ENCODE peak calls at places on chromosomes 1 and 21, in nine cellular contexts. I is CD8-positive, alpha-beta T cell; Z is fibroblast of lung; B is CD4-positive, CD25-positive, alpha-beta regulatory T cell; F is HAP-1; C is psoas muscle; O is Karpas-422; E is colonic mucosa; Q is transverse colon. D is an unnamed sample. For H3K4me1, the result is how much of the 10 kb centered on the place peaks cover.

GRCh38 chr21:35559128-35559831 is 501.0 kb downstream of the SETD4 start:
- DNase-seq in I (no peak), Z (peak), B (no peak), F (no peak), C (no peak), O (no peak), E (no peak), Q (no peak), D (peak)

GRCh38 chr1:197725044-197725443 is 50.2 kb downstream of the DENND1B start:
- DNase-seq in I (no peak), Z (peak), B (no peak), F (no peak), C (no peak), O (peak), E (no peak), Q (no peak), D (no peak)

GRCh38 chr1:67652800-67653199 is 32.2 kb upstream of the GADD45A start:
- DNase-seq in I (no peak), Z (peak), B (no peak), F (no peak), C (peak), O (no peak), E (no peak), Q (no peak), D (no peak)

GRCh38 chr1:47416319-47417128 is 439 bp downstream of the FOXE3 start:
- DNase-seq in I (no peak), Z (no peak), B (no peak), F (no peak), C (no peak), O (no peak), E (no peak), Q (no peak), D (no peak)

GRCh38 chr1:3587133-3587733 is 24.1 kb downstream of the MEGF6 start:
- DNase-seq in I (no peak), Z (no peak), B (no peak), F (no peak), C (no peak), O (no peak), E (no peak), Q (no peak), D (peak)

GRCh38 chr1:112501810-112502641 is 6.7 kb upstream of the WNT2B start:
- DNase-seq in I (peak), Z (peak), B (peak), F (peak), C (peak), O (no peak), E (peak), Q (peak), D (peak)

GRCh38 chr1:226600254-226600653 is 51.7 kb downstream of the STUM start:
- DNase-seq in I (no peak), Z (no peak), B (no peak), F (no peak), C (no peak), O (no peak), E (no peak), Q (no peak), D (no peak)

GRCh38 chr1:218742478-218743260 is 397.5 kb downstream of the TGFB2 start:
- DNase-seq in I (no peak), Z (peak), B (no peak), F (no peak), C (no peak), O (no peak), E (no peak), Q (no peak), D (no peak)

GRCh38 chr1:26761217-26761616 is 26.5 kb upstream of the PIGV start:
- DNase-seq in I (no peak), Z (no peak), B (no peak), F (no peak), C (no peak), O (no peak), E (no peak), Q (no peak), D (no peak)

GRCh38 chr1:9207086-9207485 is 27.5 kb upstream of the H6PD start:
- DNase-seq in I (no peak), Z (peak), B (no peak), F (no peak), C (no peak), O (no peak), E (no peak), Q (no peak), D (no peak)

GRCh38 chr1:64502924-64503323 is 33.0 kb downstream of the CACHD1 start:
- DNase-seq in I (no peak), Z (peak), B (no peak), F (no peak), C (no peak), O (no peak), E (no peak), Q (no peak), D (no peak)

GRCh38 chr1:64497484-64497883 is 27.6 kb downstream of the CACHD1 start:
- DNase-seq in I (no peak), Z (peak), B (no peak), F (peak), C (no peak), O (no peak), E (no peak), Q (no peak), D (no peak)

GRCh38 chr1:64495878-64496277 is 25.9 kb downstream of the CACHD1 start:
- DNase-seq in I (no peak), Z (no peak), B (no peak), F (no peak), C (no peak), O (no peak), E (no peak), Q (no peak), D (no peak)

GRCh38 chr1:64499966-64500365 is 30.0 kb downstream of the CACHD1 start:
- DNase-seq in I (no peak), Z (no peak), B (no peak), F (no peak), C (no peak), O (no peak), E (no peak), Q (no peak), D (no peak)

DNA sequence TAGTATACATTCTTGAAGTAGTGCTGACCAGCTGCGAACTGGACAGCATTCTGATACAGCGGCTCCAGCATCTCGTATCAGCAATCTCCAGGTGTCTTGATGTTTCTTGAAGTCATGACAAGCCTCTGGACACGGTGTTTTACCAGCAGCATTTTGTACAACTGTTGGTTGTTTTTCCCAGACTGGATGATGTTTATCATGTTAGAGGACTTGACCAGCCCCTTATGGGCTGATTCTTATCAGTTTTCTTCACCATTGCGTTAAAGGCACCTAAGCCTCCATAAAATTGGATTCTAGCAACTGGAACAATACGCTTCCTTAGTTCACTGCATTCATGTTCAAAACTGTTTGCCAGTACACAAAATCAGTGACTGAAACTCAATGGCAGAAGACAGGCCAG is 29.1 kb downstream of the CACHD1 start:
- DNase-seq in I (no peak), Z (no peak), B (no peak), F (no peak), C (no peak), O (no peak), E (no peak), Q (no peak), D (no peak)
- H3K4me1 ChIP-seq in I (under half), Z (under half), B (under half), F (half or more), C (under half), O (under half), E (under half), Q (under half), D (under half)

GRCh38 chr21:41755934-41756773 is 10.7 kb downstream of the RIPK4 start:
- DNase-seq in I (no peak), Z (no peak), B (no peak), F (no peak), C (no peak), O (no peak), E (no peak), Q (no peak), D (no peak)
- H3K4me1 ChIP-seq in I (under half), Z (under half), B (under half), F (under half), C (under half), O (under half), E (under half), Q (under half), D (under half)

GRCh38 chr1:42730002-42730401 is 10.0 kb downstream of the CLDN19 start:
- DNase-seq in I (no peak), Z (no peak), B (no peak), F (no peak), C (no peak), O (no peak), E (no peak), Q (no peak), D (no peak)

GRCh38 chr1:42734201-42735035 is 5.6 kb downstream of the CLDN19 start:
- DNase-seq in I (no peak), Z (no peak), B (no peak), F (no peak), C (no peak), O (no peak), E (no peak), Q (no peak), D (peak)

GRCh38 chr1:42730988-42731387 is 9.0 kb downstream of the CLDN19 start:
- DNase-seq in I (no peak), Z (no peak), B (no peak), F (no peak), C (no peak), O (peak), E (peak), Q (peak), D (no peak)

GRCh38 chr1:42733415-42734200 is 6.4 kb downstream of the CLDN19 start:
- DNase-seq in I (no peak), Z (no peak), B (no peak), F (no peak), C (no peak), O (no peak), E (no peak), Q (no peak), D (no peak)

DNA sequence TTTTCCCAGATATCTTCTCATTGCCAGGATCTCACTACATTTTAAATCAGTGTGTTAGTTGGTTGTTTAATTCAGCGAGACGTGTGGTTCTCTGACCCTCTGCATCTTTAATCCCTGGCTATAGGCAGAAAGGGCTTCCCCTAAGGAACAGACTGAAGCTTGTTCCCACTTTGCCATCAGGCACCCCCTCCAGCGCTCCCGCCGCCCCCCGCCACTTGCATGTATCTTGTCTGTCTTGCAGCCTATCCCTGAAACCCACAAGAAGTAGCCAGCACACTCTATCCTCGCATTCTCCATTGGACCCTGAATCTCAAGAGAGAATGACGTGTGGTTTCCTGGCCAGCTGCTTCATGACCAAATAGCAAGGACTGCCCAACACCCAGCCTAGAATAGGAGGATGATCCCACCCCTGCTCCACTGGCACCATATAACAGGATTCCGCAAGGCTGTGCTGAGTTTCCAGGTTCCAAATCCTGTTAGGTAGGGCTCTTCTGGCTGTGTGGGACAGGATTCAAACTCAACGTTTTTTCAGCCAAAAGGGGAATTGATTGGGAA is 7.8 kb downstream of the CLDN19 start:
- DNase-seq in I (no peak), Z (no peak), B (no peak), F (no peak), C (no peak), O (no peak), E (no peak), Q (no peak), D (no peak)
- H3K4me1 ChIP-seq in I (under half), Z (under half), B (under half), F (under half), C (under half), O (under half), E (under half), Q (under half), D (under half)

GRCh38 chr1:24929091-24929875 is 793 bp downstream of the RUNX3 start:
- DNase-seq in I (no peak), Z (no peak), B (peak), F (peak), C (no peak), O (peak), E (no peak), Q (peak), D (peak)
- H3K4me1 ChIP-seq in I (half or more), Z (under half), B (half or more), F (under half), C (under half), O (half or more), E (under half), Q (under half), D (under half)